ENCODE peak calls at places on chromosomes 12 and 14, in four cellular contexts. C is ELR, P is HEK293T, V is HL-60. E is an unnamed sample.
A peak's percentile ranks its signal among the peaks of the same experiment; 100 is the strongest.

GRCh38 chr12:30045171-30045570 is 261.4 kb upstream of the TMTC1 start:
- DNase-seq in C (no peak), P (no peak), V (no peak), E (no peak)

GRCh38 chr12:124381454-124382207 is 86.7 kb downstream of the RFLNA start:
- DNase-seq in P (no peak), V (peak; percentile 52), C (peak; percentile 85), E (no peak)

GRCh38 chr12:94870511-94870910 is 133.0 kb downstream of the NDUFA12 start:
- DNase-seq in P (no peak), C (no peak), V (no peak), E (no peak)

GRCh38 chr14:100900837-100901390 is 2.6 kb downstream of the RTL1 start:
- DNase-seq in V (peak; percentile 17), C (no peak), P (peak; percentile 51), E (no peak)

GRCh38 chr12:60535363-60535762 is 939.5 kb downstream of the SLC16A7 start:
- DNase-seq in P (no peak), C (no peak), V (no peak), E (no peak)

GRCh38 chr12:106211973-106212372 is 35.8 kb downstream of the CKAP4 start:
- DNase-seq in P (no peak), C (no peak), V (no peak), E (no peak)

GRCh38 chr12:127928615-127929014 is 338.4 kb upstream of the TMEM132C start:
- DNase-seq in P (no peak), C (peak; percentile 29), V (no peak), E (no peak)

GRCh38 chr14:73757381-73757780 is 43.2 kb upstream of the PNMA1 start:
- DNase-seq in P (no peak), V (no peak), C (no peak), E (no peak)

GRCh38 chr14:87899228-87899627 is 93.8 kb downstream of the GALC start:
- DNase-seq in P (no peak), C (no peak), V (no peak), E (no peak)

GRCh38 chr14:23125006-23125405 is 6.0 kb upstream of the CEBPE start:
- DNase-seq in P (no peak), V (no peak), C (no peak), E (no peak)

GRCh38 chr12:127108360-127109215 is 1158.4 kb upstream of the TMEM132C start:
- DNase-seq in C (peak; percentile 80), V (peak; percentile 39), P (peak; percentile 38), E (no peak)

GRCh38 chr14:20477211-20477876 is 8.1 kb downstream of the PNP start:
- DNase-seq in C (peak; percentile 64), V (peak; percentile 84), P (no peak), E (no peak)

GRCh38 chr12:59389968-59390576 is 205.8 kb upstream of the SLC16A7 start:
- DNase-seq in C (no peak), V (no peak), P (no peak), E (no peak)

GRCh38 chr12:102010265-102010994 is 51.4 kb downstream of the WASHC3 start:
- DNase-seq in P (no peak), V (peak; percentile 73), C (no peak), E (peak; percentile 40)

GRCh38 chr12:103583008-103583407 is 4.1 kb upstream of the STAB2 start:
- DNase-seq in P (no peak), C (peak; percentile 4), V (no peak), E (no peak)

GRCh38 chr14:47626151-47627035 is 49.0 kb downstream of the MDGA2 start:
- DNase-seq in P (no peak), C (no peak), V (no peak), E (no peak)

GRCh38 chr12:64950899-64951298 is 126.5 kb downstream of the TBC1D30 start:
- DNase-seq in V (no peak), P (no peak), C (no peak), E (no peak)

GRCh38 chr14:29637406-29637805 is 290.2 kb downstream of the PRKD1 start:
- DNase-seq in C (peak; percentile 22), P (no peak), V (no peak), E (no peak)

GRCh38 chr12:49961993-49962764 is 507 bp downstream of the AQP5 start:
- DNase-seq in P (no peak), V (no peak), C (no peak), E (no peak)

GRCh38 chr12:14399871-14400270 is 34.4 kb downstream of the ATF7IP start:
- DNase-seq in C (peak; percentile 91), V (no peak), P (no peak), E (no peak)

GRCh38 chr12:81779216-81779615 is 20.1 kb upstream of the PPFIA2 start:
- DNase-seq in P (no peak), V (no peak), C (no peak), E (no peak)

GRCh38 chr12:112924986-112925385 is 13.3 kb upstream of the OAS3 start:
- DNase-seq in C (no peak), V (no peak), P (no peak), E (no peak)

E was measured in SIG-M5.